ENCODE peak calls at places on chromosomes 13 and 19, in five cellular contexts. P is A172, R is T-helper 9 cell, Z is aorta, B is OCI-LY7. T is an unnamed sample.

GRCh38 chr19:37997911-37998344 is 90.9 kb downstream of the SIPA1L3 start:
- DNase-seq in Z (no peak), B (no peak), R (no peak), P (peak; percentile 96), T (peak; percentile 90)

GRCh38 chr19:16180611-16181010 is 4.6 kb upstream of the FAM32A start:
- DNase-seq in Z (no peak), P (peak; percentile 95), B (no peak), R (no peak), T (peak; percentile 32)

GRCh38 chr13:78979349-78979748 is 320.4 kb upstream of the OBI1 start:
- DNase-seq in Z (no peak), B (no peak), R (no peak), P (no peak), T (no peak)

GRCh38 chr13:29543230-29544215 is 52.0 kb downstream of the SLC7A1 start:
- DNase-seq in R (no peak), B (no peak), Z (no peak), P (no peak), T (peak; percentile 39)

GRCh38 chr13:101139076-101139475 is 277.2 kb downstream of the NALCN start:
- DNase-seq in P (no peak), R (no peak), Z (no peak), B (no peak), T (no peak)

GRCh38 chr13:75647126-75647784 is 11.1 kb downstream of the LMO7 start:
- DNase-seq in P (no peak), R (no peak), B (no peak), Z (no peak), T (peak; percentile 20)

GRCh38 chr13:36275190-36276002 is 22.2 kb downstream of the CCDC169 start:
- DNase-seq in B (peak; percentile 35), Z (no peak), P (peak; percentile 50), R (no peak), T (peak; percentile 48)

GRCh38 chr19:6806488-6806887 is 34.0 kb downstream of the VAV1 start:
- DNase-seq in Z (no peak), B (no peak), P (peak; percentile 37), R (no peak), T (no peak)

GRCh38 chr13:27605610-27606200 is 14.6 kb downstream of the LNX2 start:
- DNase-seq in B (no peak), R (no peak), Z (no peak), P (no peak), T (no peak)

GRCh38 chr19:17304386-17305047 is 1.2 kb upstream of the MRPL34 start:
- DNase-seq in B (no peak), Z (no peak), P (no peak), R (no peak), T (no peak)

GRCh38 chr19:5436101-5436947 is 18.9 kb upstream of the ZNRF4 start:
- DNase-seq in R (no peak), B (no peak), P (peak; percentile 68), Z (no peak), T (peak; percentile 25)

GRCh38 chr13:34672631-34673030 is 269.4 kb upstream of the NBEA start:
- DNase-seq in P (peak; percentile 11), R (no peak), Z (no peak), B (no peak), T (no peak)

GRCh38 chr19:45403781-45404556 is 900 bp downstream of the PPP1R13L start:
- DNase-seq in B (peak; percentile 79), Z (peak; percentile 86), P (peak; percentile 52), R (peak; percentile 54), T (peak; percentile 61)

GRCh38 chr19:1027953-1028902 is 1.8 kb downstream of the CNN2 start:
- DNase-seq in R (peak; percentile 56), Z (peak; percentile 91), B (peak; percentile 82), P (peak; percentile 88), T (peak; percentile 81)

GRCh38 chr13:109146912-109147624 is 517.7 kb downstream of the MYO16 start:
- DNase-seq in R (no peak), P (peak; percentile 97), B (no peak), Z (no peak), T (peak; percentile 10)